ENCODE peak calls at places on chromosome 21, in ten cellular contexts. B, C, W, T, H, G, Z, X, P and K are unnamed samples.

GRCh38 chr21:27346041-27346448 is 379.2 kb upstream of the ADAMTS5 start:
- DNase-seq in Z (peak), P (no peak), H (no peak), C (no peak), G (no peak), W (no peak), T (no peak), B (no peak), X (no peak), K (no peak)

GRCh38 chr21:43590220-43590619 is 69.1 kb downstream of the HSF2BP start:
- DNase-seq in Z (peak), C (no peak), G (no peak), W (no peak), P (no peak), H (no peak), X (no peak), T (no peak), B (no peak), K (no peak)

GRCh38 chr21:43268804-43269186 is 100.0 kb downstream of the CRYAA start:
- DNase-seq in H (no peak), P (no peak), C (no peak), W (no peak), B (no peak), X (no peak), G (no peak), Z (no peak), T (no peak), K (no peak)

GRCh38 chr21:15514073-15514946 is 215.5 kb upstream of the USP25 start:
- DNase-seq in C (no peak), X (no peak), Z (no peak), T (no peak), B (no peak), H (no peak), G (peak), P (no peak), W (no peak), K (no peak)

GRCh38 chr21:44926364-44927101 is 5.8 kb upstream of the ITGB2 start:
- DNase-seq in B (no peak), W (no peak), H (no peak), G (peak), P (no peak), Z (peak), C (no peak), X (no peak), T (no peak), K (no peak)

GRCh38 chr21:45056917-45057560 is 17.3 kb upstream of the ADARB1 start:
- DNase-seq in G (no peak), B (no peak), T (no peak), P (peak), H (no peak), Z (no peak), W (no peak), C (no peak), X (no peak), K (no peak)

GRCh38 chr21:42384999-42385398 is 10.9 kb downstream of the TMPRSS3 start:
- DNase-seq in X (no peak), P (no peak), C (no peak), B (no peak), W (no peak), Z (no peak), G (no peak), T (no peak), H (no peak), K (no peak)

GRCh38 chr21:46153259-46154154 is 1.9 kb downstream of the FTCD start:
- DNase-seq in B (peak), P (peak), G (peak), Z (no peak), X (no peak), T (peak), C (no peak), W (peak), H (peak), K (peak)

GRCh38 chr21:39014751-39015150 is 168.5 kb downstream of the PSMG1 start:
- DNase-seq in G (no peak), H (no peak), Z (peak), X (no peak), W (no peak), T (no peak), B (peak), C (peak), P (no peak), K (no peak)

GRCh38 chr21:29256125-29256895 is 42.4 kb upstream of the BACH1 start:
- DNase-seq in G (no peak), C (no peak), X (no peak), Z (no peak), B (peak), W (no peak), H (no peak), T (peak), P (no peak), K (peak)

GRCh38 chr21:35737899-35738341 is 322.4 kb downstream of the SETD4 start:
- DNase-seq in H (no peak), Z (peak), C (no peak), P (peak), B (no peak), T (no peak), X (no peak), G (no peak), W (no peak), K (no peak)

GRCh38 chr21:36103434-36103833 is 31.4 kb upstream of the CBR3 start:
- DNase-seq in H (no peak), Z (no peak), W (peak), G (no peak), X (no peak), B (no peak), T (no peak), C (no peak), P (no peak), K (no peak)

GRCh38 chr21:37263827-37264226 is 3.3 kb downstream of the VPS26C start:
- DNase-seq in G (no peak), P (peak), T (no peak), X (no peak), W (no peak), H (no peak), B (peak), Z (peak), C (no peak), K (no peak)

GRCh38 chr21:41542727-41543126 is 34.8 kb upstream of the TMPRSS2 start:
- DNase-seq in T (no peak), Z (no peak), P (no peak), G (no peak), X (no peak), C (no peak), B (no peak), W (no peak), H (no peak), K (no peak)